ENCODE peak calls at places on chromosomes 2 and 18, in four cellular contexts. One of them, this sample, is unnamed.

GRCh38 chr2:223971-224760 is 39.7 kb downstream of the SH3YL1 start:
- DNase-seq in AG10803: no peak
- DNase-seq in spleen: no peak
- DNase-seq in ascending aorta: no peak
- DNase-seq in this sample: no peak

GRCh38 chr2:192560326-192560725 is 365.6 kb upstream of the TMEFF2 start:
- DNase-seq in spleen: no peak
- DNase-seq in AG10803: no peak
- DNase-seq in ascending aorta: no peak
- DNase-seq in this sample: no peak

GRCh38 chr2:196200557-196200956 is 29.2 kb upstream of the STK17B start:
- DNase-seq in ascending aorta: no peak
- DNase-seq in spleen: no peak
- DNase-seq in AG10803: no peak
- DNase-seq in this sample: no peak

GRCh38 chr2:70431948-70432347 is 121.7 kb downstream of the TGFA start:
- DNase-seq in ascending aorta: no peak
- DNase-seq in AG10803: no peak
- DNase-seq in spleen: no peak
- DNase-seq in this sample: no peak

GRCh38 chr18:40382191-40382590 is 1572.8 kb upstream of the PIK3C3 start:
- DNase-seq in spleen: no peak
- DNase-seq in ascending aorta: no peak
- DNase-seq in AG10803: peak; percentile 52
- DNase-seq in this sample: no peak

GRCh38 chr2:136052374-136053362 is 65.3 kb downstream of the CXCR4 start:
- DNase-seq in ascending aorta: no peak
- DNase-seq in AG10803: no peak
- DNase-seq in spleen: no peak
- DNase-seq in this sample: no peak

GRCh38 chr2:56185101-56185581 is 1.4 kb downstream of the CCDC85A start:
- DNase-seq in AG10803: peak; percentile 42
- DNase-seq in spleen: peak; percentile 66
- DNase-seq in ascending aorta: peak; percentile 68
- DNase-seq in this sample: no peak

GRCh38 chr2:137776697-137777096 is 187.6 kb upstream of the HNMT start:
- DNase-seq in spleen: no peak
- DNase-seq in ascending aorta: no peak
- DNase-seq in AG10803: no peak
- DNase-seq in this sample: no peak

DNA sequence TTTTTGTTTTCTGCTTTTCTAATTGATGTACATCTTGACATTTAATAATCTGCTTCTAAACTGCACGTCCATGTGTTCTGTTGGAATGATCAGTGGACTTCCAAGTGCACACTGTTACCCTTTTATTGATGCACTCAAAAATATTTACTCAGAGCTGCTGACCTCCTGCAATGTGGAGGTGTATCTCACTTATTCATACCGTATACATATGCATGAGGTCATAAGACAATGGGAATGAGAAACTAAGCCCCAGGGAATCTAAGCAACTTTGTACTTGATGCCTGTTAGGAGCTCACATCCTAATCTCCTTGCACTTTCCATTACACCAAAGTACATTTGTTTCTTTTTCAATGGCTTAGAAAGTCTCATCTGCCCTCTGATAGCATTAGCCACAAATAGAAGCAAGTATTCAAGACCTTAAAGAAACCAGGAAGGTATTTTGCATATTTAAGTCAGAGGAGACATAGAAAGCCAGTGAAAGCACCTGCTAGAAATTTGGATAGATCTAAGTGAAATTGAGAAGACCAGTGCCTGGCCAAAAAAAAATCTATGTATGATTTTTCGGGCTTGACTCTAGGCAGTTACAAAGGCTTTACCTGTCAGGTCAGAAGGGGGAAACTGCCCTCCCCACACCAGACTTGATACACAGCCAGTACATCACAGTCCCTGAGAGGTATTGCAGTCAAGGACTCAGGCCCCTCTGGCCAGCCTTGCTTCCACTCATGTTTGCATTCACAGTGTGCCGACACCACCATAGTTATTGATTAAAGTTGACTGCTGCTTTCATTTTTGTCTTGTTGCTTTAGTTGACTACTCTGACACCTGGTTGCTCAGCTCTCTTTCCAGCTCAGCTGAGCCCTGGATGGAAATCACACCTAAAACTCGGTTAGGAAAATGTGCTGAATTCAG is 391.7 kb upstream of the CYRIA start:
- DNase-seq in ascending aorta: no peak
- DNase-seq in spleen: no peak
- DNase-seq in AG10803: no peak
- DNase-seq in this sample: peak; percentile 55
- H3K4me3 ChIP-seq in ascending aorta: no peak overlapping the region
- H3K4me3 ChIP-seq in spleen: no peak overlapping the region
- H3K4me3 ChIP-seq in AG10803: no peak overlapping the region
- H3K4me3 ChIP-seq in this sample: no peak overlapping the region

GRCh38 chr2:128604045-128604444 is 285.4 kb upstream of the HS6ST1 start:
- DNase-seq in spleen: peak; percentile 60
- DNase-seq in AG10803: no peak
- DNase-seq in ascending aorta: peak; percentile 27
- DNase-seq in this sample: no peak
- H3K4me3 ChIP-seq in spleen: no peak overlapping the region
- H3K4me3 ChIP-seq in AG10803: no peak overlapping the region
- H3K4me3 ChIP-seq in ascending aorta: no peak overlapping the region
- H3K4me3 ChIP-seq in this sample: no peak overlapping the region

GRCh38 chr2:212537311-212538155 is 1.1 kb downstream of the ERBB4 start:
- DNase-seq in ascending aorta: peak; percentile 68
- DNase-seq in AG10803: no peak
- DNase-seq in spleen: peak; percentile 76
- DNase-seq in this sample: no peak
- H3K4me3 ChIP-seq in ascending aorta: peak overlapping the region; percentile 80
- H3K4me3 ChIP-seq in AG10803: peak overlapping the region; percentile 27
- H3K4me3 ChIP-seq in spleen: peak overlapping the region; percentile 72
- H3K4me3 ChIP-seq in this sample: peak overlapping the region; percentile 48

GRCh38 chr18:58768293-58768974 is 96.2 kb upstream of the ZNF532 start:
- DNase-seq in AG10803: peak; percentile 44
- DNase-seq in spleen: peak; percentile 93
- DNase-seq in ascending aorta: peak; percentile 83
- DNase-seq in this sample: peak; percentile 87
- H3K4me3 ChIP-seq in AG10803: peak overlapping the region; percentile 36
- H3K4me3 ChIP-seq in spleen: peak overlapping the region; percentile 61
- H3K4me3 ChIP-seq in ascending aorta: peak overlapping the region; percentile 19
- H3K4me3 ChIP-seq in this sample: peak overlapping the region; percentile 2

GRCh38 chr2:219496781-219497494 is 1.8 kb upstream of the GMPPA start:
- DNase-seq in ascending aorta: peak; percentile 74
- DNase-seq in AG10803: no peak
- DNase-seq in spleen: peak; percentile 85
- DNase-seq in this sample: no peak
- H3K4me3 ChIP-seq in ascending aorta: peak overlapping the region; percentile 68
- H3K4me3 ChIP-seq in AG10803: no peak overlapping the region
- H3K4me3 ChIP-seq in spleen: peak overlapping the region; percentile 94
- H3K4me3 ChIP-seq in this sample: no peak overlapping the region